ENCODE peak calls at places on chromosome 16, in seven cellular contexts. V is CD8-positive, alpha-beta T cell; H is heart left ventricle; I is RWPE1; L is left ventricle myocardium inferior; O is stomach; N is fibroblast of lung. C is an unnamed sample.

GRCh38 chr16:4561565-4561964 is 5.4 kb downstream of the C16orf96 start:
- DNase-seq in V (no peak), H (no peak), I (no peak), L (no peak), O (no peak), N (no peak), C (peak; percentile 29)

GRCh38 chr16:10594312-10594950 is 14.0 kb upstream of the EMP2 start:
- DNase-seq in V (no peak), H (no peak), I (peak; percentile 90), L (no peak), O (peak; percentile 79), N (no peak), C (no peak)

GRCh38 chr16:66070140-66070887 is 296.2 kb upstream of the CDH5 start:
- DNase-seq in V (no peak), H (peak; percentile 84), I (no peak), L (peak; percentile 69), O (peak; percentile 41), N (peak; percentile 73), C (no peak)

GRCh38 chr16:74926832-74927231 is 58.1 kb downstream of the WDR59 start:
- DNase-seq in V (no peak), H (no peak), I (no peak), L (no peak), O (no peak), N (no peak), C (no peak)

GRCh38 chr16:22660441-22661160 is 149.9 kb downstream of the NPIPB5 start:
- DNase-seq in V (no peak), H (no peak), I (no peak), L (no peak), O (no peak), N (no peak), C (no peak)

GRCh38 chr16:17237350-17237944 is 233.3 kb downstream of the XYLT1 start:
- DNase-seq in V (no peak), H (no peak), I (no peak), L (no peak), O (no peak), N (no peak), C (no peak)

GRCh38 chr16:50372611-50373344 is 4.0 kb upstream of the BRD7 start:
- DNase-seq in V (no peak), H (peak; percentile 86), I (peak; percentile 32), L (peak; percentile 53), O (no peak), N (no peak), C (no peak)

GRCh38 chr16:31052131-31052530 is 18.8 kb downstream of the STX4 start:
- DNase-seq in V (no peak), H (no peak), I (peak; percentile 95), L (no peak), O (no peak), N (peak; percentile 92), C (no peak)

DNA sequence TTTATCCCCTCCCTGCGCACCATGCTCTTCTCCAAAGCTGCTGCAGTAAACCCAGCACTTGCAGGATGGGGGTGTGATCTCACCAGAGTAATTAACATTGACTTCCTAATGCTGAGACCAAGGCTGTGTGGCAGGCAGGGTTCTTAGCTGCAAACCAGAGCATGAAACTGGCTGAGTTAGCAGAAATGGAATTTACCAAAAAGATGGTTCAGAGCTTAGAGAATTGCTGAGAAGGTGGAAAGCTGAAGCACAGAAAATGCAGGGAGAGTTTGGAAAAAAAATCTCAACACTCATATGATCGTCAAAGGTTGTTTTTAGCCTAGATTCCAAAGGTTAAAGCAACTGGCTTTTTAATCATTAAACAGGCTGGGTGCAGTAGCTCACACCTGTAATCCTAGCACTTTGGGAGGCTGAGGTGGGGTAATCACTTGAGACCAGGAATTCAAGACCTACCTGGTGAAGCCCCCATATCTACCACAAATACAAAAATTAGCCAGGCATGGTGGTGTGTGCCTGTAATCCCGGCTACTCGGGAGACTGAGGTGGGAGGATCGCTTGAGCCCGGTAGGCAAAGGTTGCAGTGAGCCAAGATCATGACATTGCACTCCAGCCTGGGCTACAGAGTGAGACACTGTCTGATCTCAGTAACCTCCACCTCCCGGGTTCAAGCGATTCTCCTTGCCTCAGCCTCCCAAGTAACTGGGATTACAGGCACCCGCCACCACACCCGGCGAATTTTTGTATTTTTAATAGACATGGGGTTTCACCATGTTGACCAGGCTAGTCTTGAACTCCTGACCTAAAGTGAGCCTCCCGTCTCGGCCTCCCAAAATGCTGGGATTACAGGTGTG is 6.0 kb upstream of the TXNDC11 start:
- DNase-seq in V (no peak), H (no peak), I (no peak), L (no peak), O (no peak), N (no peak), C (no peak)
- H3K27ac ChIP-seq in V (no peak overlapping the region), H (no peak overlapping the region), I (peak overlapping the region; percentile 34), L (no peak overlapping the region), O (peak overlapping the region; percentile 59), N (no peak overlapping the region), C (no peak overlapping the region)

DNA sequence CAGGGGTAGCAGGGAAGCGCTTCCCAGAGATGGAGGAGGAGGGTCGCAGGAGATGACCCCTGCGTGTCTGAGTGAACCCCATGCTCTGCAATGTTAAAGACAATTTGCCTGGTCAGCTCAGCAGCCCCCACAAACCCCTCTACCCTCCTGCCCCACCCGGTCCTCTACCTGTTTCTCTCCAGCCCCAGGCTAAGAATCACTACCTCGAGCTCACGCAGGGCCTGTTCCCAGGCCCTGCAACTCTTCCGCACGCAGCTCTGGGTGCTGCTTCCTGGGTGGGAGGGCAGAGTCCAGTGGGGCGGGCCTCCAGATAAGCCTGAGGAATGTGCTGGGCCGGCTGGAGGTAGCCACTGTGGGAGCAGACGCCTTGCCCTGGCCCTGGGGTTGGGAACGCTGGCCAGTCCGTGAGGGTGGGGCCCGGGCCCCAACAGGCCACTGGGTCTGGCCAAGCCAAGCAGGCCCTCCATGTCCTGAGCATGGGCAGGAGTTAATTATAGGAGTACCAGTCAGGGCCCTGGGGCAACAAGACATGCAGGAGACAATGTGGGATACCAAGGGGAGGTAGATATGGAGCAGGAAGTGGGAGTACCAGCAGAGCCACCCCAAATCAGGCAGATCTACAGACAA is 6.1 kb downstream of the DOK4 start:
- DNase-seq in V (no peak), H (peak; percentile 78), I (no peak), L (peak; percentile 63), O (peak; percentile 92), N (peak; percentile 62), C (no peak)
- H3K27ac ChIP-seq in V (no peak overlapping the region), H (peak overlapping the region; percentile 21), I (no peak overlapping the region), L (peak overlapping the region; percentile 77), O (peak overlapping the region; percentile 89), N (no peak overlapping the region), C (no peak overlapping the region)

GRCh38 chr16:57677622-57678369 is 9.7 kb downstream of the ADGRG3 start:
- DNase-seq in V (no peak), H (peak; percentile 49), I (no peak), L (peak; percentile 35), O (peak; percentile 73), N (no peak), C (no peak)
- H3K27ac ChIP-seq in V (no peak overlapping the region), H (no peak overlapping the region), I (peak overlapping the region; percentile 38), L (peak overlapping the region; percentile 60), O (no peak overlapping the region), N (no peak overlapping the region), C (no peak overlapping the region)

DNA sequence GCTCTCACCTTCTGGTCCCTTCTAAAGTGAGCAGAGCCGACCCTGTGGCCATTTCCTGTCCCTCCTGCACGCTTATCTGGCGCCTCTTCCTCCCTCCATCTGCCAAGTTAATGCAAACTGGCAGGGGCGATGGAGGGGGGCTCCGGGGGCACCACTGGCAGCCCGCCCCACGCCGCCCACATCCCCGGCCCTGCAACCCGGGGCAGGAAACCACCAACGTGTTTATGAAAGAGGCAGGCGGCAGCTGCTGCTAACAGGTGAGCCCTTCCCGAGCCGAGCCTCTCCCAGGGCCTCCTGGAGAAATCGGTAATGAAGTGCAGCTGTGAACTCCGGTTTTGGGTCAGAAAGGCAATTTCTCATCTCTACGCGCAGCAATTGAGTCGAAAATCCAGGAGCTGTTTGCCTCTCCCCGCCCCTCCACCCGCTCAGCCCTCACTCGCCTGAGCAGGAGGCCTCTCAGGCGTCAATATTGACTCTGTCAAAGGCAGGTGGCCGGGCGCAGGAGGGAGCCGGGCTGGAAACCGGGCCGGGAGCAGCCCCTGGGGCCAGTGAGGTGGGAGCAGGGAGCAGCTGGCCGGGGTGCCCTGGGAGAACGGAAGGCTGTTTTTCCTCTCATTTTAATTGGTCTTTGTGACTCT is 164.4 kb upstream of the GSE1 start:
- DNase-seq in V (peak; percentile 63), H (no peak), I (no peak), L (no peak), O (peak; percentile 84), N (no peak), C (no peak)
- H3K27ac ChIP-seq in V (peak overlapping the region; percentile 52), H (no peak overlapping the region), I (no peak overlapping the region), L (no peak overlapping the region), O (peak overlapping the region; percentile 80), N (no peak overlapping the region), C (no peak overlapping the region)

DNA sequence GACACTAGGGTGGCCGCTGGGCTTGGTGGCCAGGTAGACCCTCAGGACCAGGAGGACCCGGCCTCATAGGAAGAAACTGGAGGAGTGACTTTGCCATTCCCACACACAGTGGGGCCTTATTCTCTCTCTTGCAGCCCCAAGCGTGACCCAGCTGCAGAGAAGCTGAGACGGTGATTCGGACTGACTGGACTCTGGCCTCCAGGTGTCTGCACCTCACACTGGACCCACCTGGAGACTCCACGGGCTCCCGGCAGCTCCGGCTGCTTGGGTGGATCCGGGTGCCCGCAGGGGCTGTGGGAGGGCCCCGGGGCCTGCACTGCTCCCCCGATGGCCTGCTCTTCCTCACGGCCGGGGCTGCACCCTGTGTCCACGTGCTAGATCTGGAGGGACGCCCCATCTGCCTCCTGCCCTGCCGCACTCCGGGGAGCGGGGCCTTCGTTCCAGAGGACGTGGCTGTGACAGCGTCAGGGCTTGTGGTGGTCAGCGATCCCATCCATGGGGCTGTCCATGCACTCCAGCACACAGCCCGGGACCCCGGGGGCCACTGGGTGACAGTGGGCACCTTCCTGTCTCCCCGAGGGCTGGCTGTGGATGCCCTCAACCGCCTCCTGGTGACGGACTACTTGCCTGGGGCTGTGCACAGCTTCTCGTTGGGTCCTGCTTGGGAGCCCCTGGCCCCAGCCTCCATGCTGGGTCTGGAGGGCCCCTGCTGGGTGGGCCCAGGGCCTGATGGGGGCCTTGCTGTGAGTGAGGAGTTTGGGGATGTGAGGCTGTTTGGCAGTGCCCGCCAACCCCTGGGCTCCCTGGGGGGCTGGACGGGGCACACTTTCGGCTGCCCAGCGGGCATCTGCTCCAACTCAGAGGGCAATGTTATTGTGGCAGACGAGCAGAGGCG is 804 bp downstream of the NHLRC4 start:
- DNase-seq in V (no peak), H (no peak), I (no peak), L (no peak), O (no peak), N (no peak), C (no peak)
- H3K27ac ChIP-seq in V (peak overlapping the region; percentile 40), H (no peak overlapping the region), I (peak overlapping the region; percentile 90), L (peak overlapping the region; percentile 80), O (peak overlapping the region; percentile 29), N (no peak overlapping the region), C (no peak overlapping the region)

C was measured in substantia nigra.